ENCODE peak calls at places on chromosome 3, in four cellular contexts. U is suprapubic skin, S is A549, C is uterus. K is an unnamed sample.

GRCh38 chr3:38577089-38578080 is 72.1 kb downstream of the SCN5A start:
- DNase-seq in U (no peak), S (no peak), C (no peak), K (peak; percentile 50)

GRCh38 chr3:58206406-58207011 is 4.3 kb downstream of the DNASE1L3 start:
- DNase-seq in U (peak; percentile 43), S (peak; percentile 22), C (no peak), K (no peak)

GRCh38 chr3:195063596-195064193 is 207.3 kb downstream of the XXYLT1 start:
- DNase-seq in U (no peak), S (no peak), C (no peak), K (peak; percentile 54)

GRCh38 chr3:71238267-71238985 is 345.1 kb downstream of the FOXP1 start:
- DNase-seq in U (no peak), S (no peak), C (no peak), K (no peak)

GRCh38 chr3:193132923-193133463 is 108.0 kb upstream of the PLAAT1 start:
- DNase-seq in U (no peak), S (no peak), C (no peak), K (no peak)

GRCh38 chr3:78048698-78049097 is 1008.8 kb downstream of the ROBO2 start:
- DNase-seq in U (no peak), S (no peak), C (no peak), K (no peak)

GRCh38 chr3:144394052-144394451 is 422.4 kb downstream of the DIPK2A start:
- DNase-seq in U (no peak), S (no peak), C (no peak), K (no peak)

GRCh38 chr3:50604628-50605588 is 6.7 kb downstream of the CISH start:
- DNase-seq in U (no peak), S (no peak), C (peak; percentile 91), K (peak; percentile 89)

GRCh38 chr3:73618461-73618860 is 6.3 kb downstream of the PDZRN3 start:
- DNase-seq in U (no peak), S (no peak), C (no peak), K (no peak)

GRCh38 chr3:115523467-115523866 is 99.8 kb upstream of the GAP43 start:
- DNase-seq in U (no peak), S (no peak), C (no peak), K (no peak)

GRCh38 chr3:14812196-14812785 is 6.5 kb upstream of the FGD5 start:
- DNase-seq in U (no peak), S (no peak), C (no peak), K (peak; percentile 49)

GRCh38 chr3:48601622-48601994 is 6.5 kb upstream of the COL7A1 start:
- DNase-seq in U (no peak), S (no peak), C (no peak), K (no peak)

GRCh38 chr3:43773273-43774104 is 82.8 kb downstream of the ABHD5 start:
- DNase-seq in U (no peak), S (no peak), C (no peak), K (peak; percentile 80)

GRCh38 chr3:119939087-119939486 is 155.2 kb downstream of the GSK3B start:
- DNase-seq in U (no peak), S (no peak), C (no peak), K (no peak)

GRCh38 chr3:178966299-178967183 is 105.1 kb downstream of the ZMAT3 start:
- DNase-seq in U (no peak), S (no peak), C (no peak), K (no peak)

GRCh38 chr3:59555593-59556315 is 505.9 kb upstream of the CFAP20DC start:
- DNase-seq in U (no peak), S (no peak), C (no peak), K (no peak)

GRCh38 chr3:33915796-33916589 is 117.6 kb downstream of the PDCD6IP start:
- DNase-seq in U (no peak), S (peak; percentile 46), C (no peak), K (no peak)

GRCh38 chr3:83438177-83438576 is 1520.6 kb upstream of the CADM2 start:
- DNase-seq in U (no peak), S (no peak), C (no peak), K (no peak)

GRCh38 chr3:87710511-87710910 is 348.3 kb downstream of the CGGBP1 start:
- DNase-seq in U (no peak), S (no peak), C (no peak), K (no peak)

GRCh38 chr3:152209060-152209459 is 59.7 kb upstream of the MBNL1 start:
- DNase-seq in U (no peak), S (no peak), C (no peak), K (no peak)

GRCh38 chr3:13507791-13508339 is 27.8 kb downstream of the HDAC11 start:
- DNase-seq in U (no peak), S (no peak), C (no peak), K (no peak)

GRCh38 chr3:49617390-49618013 is 56.6 kb upstream of the APEH start:
- DNase-seq in U (peak; percentile 24), S (no peak), C (no peak), K (no peak)

GRCh38 chr3:104596551-104596950 is 770.2 kb upstream of the ALCAM start:
- DNase-seq in U (no peak), S (peak; percentile 13), C (no peak), K (no peak)

GRCh38 chr3:68436619-68437411 is 495.5 kb downstream of the TAFA4 start:
- DNase-seq in U (no peak), S (no peak), C (no peak), K (no peak)

GRCh38 chr3:31634485-31634884 is 101.8 kb downstream of the STT3B start:
- DNase-seq in U (no peak), S (no peak), C (no peak), K (no peak)

GRCh38 chr3:21509706-21510105 is 241.3 kb downstream of the ZNF385D start:
- DNase-seq in U (no peak), S (no peak), C (no peak), K (no peak)

GRCh38 chr3:72250725-72251124 is 465.8 kb upstream of the PROK2 start:
- DNase-seq in U (no peak), S (no peak), C (no peak), K (no peak)

GRCh38 chr3:79032686-79033318 is 735.0 kb downstream of the ROBO1 start:
- DNase-seq in U (no peak), S (no peak), C (no peak), K (no peak)

GRCh38 chr3:73235768-73236167 is 174.3 kb downstream of the EBLN2 start:
- DNase-seq in U (no peak), S (no peak), C (no peak), K (no peak)

DNA sequence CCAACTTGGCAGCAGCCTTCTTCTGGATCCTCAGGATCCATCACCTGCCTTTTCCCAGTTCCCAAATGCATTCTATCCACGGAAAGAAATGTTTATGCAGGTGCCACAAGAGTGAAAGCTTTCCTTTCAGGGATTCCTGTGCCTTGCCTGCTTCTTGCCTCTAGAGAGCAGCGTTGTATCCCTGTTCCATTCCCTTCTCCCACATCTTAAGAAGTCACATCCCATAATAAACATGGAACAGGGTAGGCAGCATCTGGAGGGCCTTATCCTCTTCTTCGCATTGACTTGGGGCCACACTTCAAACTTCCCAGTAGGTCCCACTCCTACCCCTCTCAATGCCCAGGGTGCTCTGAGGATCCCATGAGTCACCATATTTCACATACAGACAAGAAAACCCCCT is 72.7 kb upstream of the DCLK3 start:
- DNase-seq in U (no peak), S (no peak), C (no peak), K (no peak)
- TF ChIP-seq CTCF in U (no peak), S (no peak), C (no peak), K (no peak)

GRCh38 chr3:123884258-123884831 is at the start of gene MYLK:
- DNase-seq in U (peak; percentile 77), S (peak; percentile 83), C (peak; percentile 72), K (peak; percentile 82)

GRCh38 chr3:123881771-123882170 is 2.4 kb downstream of the MYLK start:
- DNase-seq in U (no peak), S (no peak), C (no peak), K (no peak)

GRCh38 chr3:123883656-123884257 is 375 bp downstream of the MYLK start:
- DNase-seq in U (no peak), S (peak; percentile 18), C (peak; percentile 26), K (no peak)

GRCh38 chr3:123883111-123883510 is 1.0 kb downstream of the MYLK start:
- DNase-seq in U (no peak), S (no peak), C (no peak), K (no peak)

GRCh38 chr3:123884993-123885392 is 861 bp upstream of the MYLK start:
- DNase-seq in U (no peak), S (no peak), C (no peak), K (no peak)
- H3K4me3 ChIP-seq in U (no peak overlapping the region), S (peak overlapping the region; percentile 86), C (no peak overlapping the region), K (no peak overlapping the region)

DNA sequence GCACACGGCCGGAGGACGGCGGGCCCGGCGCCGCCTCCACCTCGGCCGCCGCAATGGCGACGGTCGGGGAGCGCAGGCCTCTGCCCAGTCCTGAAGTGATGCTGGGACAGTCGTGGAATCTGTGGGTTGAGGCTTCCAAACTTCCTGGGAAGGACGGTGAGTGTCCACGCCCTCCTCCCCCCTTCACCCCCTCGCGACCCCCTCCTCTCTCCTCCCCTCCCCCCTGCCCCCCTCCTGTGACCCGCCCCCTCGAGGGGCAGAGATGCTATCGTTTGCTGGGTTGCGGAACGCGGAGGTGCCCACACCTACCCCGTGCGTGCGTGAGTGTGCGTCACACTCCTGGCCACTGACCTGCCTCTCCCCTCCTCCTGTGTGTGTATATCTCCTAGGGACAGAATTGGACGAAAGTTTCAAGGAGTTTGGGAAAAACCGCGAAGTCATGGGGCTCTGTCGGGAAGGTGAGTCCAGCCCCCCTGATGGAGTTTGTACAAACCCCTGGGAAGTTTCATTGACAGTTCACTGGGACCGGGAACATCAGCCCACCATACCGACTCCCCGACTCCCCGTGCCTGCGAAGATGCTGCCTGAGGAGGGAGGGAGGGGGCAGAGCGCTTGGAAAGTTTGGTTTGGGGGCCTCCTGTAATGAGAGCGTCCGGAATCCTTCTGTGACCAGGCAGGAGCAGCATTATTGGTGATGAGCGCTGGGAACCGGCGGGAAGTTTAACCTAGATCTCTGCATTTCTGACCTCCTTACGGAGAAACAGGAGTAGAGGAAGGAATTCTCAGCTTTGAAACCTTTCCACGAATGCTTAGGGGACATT is 795 bp upstream of the SCAANT1 start:
- DNase-seq in U (peak; percentile 83), S (peak; percentile 54), C (peak; percentile 66), K (peak; percentile 91)
- TF ChIP-seq POLR2A in U (no peak), S (no peak), C (no peak), K (no peak)

DNA sequence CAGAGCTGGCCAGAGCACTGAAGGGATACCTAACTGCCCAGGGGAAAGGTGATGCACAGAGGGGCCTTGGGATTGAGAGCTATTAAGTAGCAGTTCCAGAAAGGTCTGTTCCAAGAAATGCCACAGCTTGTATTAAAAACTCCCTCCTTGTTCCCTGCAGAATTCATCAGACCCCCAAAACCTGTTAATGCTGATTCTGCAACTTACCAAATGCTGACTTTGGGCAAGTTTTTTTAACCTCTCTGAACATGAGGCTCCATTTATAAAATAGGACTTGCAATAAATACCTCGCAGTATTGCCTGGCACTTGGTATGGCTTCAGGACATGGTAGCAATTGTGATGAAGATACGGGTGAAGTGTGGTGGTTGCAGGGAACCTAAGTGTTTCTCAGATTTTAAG is 30.1 kb upstream of the SYNPR start:
- DNase-seq in U (no peak), S (no peak), C (no peak), K (no peak)
- TF ChIP-seq CTCF in U (no peak), S (no peak), C (no peak), K (no peak)

DNA sequence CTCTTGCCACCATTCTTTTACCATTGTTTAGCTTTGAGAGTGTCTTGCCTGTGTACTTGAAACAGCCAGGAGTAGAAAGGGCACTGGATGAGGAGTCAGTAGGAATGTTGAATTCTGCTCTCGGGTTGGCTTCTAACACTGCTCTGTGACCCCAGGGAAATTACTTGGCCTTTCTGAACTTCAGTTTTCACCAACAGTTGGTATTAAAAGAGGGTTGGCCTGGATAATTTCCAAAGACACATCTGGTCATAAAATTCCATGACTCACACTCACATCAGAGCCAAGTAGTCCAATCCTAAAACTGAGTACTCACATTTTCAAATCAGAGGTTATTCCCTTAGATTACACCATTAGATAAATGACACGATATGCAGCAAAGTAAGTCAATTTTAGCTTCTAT is 141.6 kb downstream of the ECT2 start:
- DNase-seq in U (no peak), S (no peak), C (no peak), K (no peak)
- H3K4me3 ChIP-seq in U (no peak overlapping the region), S (no peak overlapping the region), C (no peak overlapping the region), K (no peak overlapping the region)

K was measured in spleen.